ENCODE peak calls at places on chromosomes 11 and 22, in nine cellular contexts. A is IMR-90, F is ovary, N is fibroblast of pulmonary artery, V is sigmoid colon, J is fibroblast of lung, W is cardiac fibroblast, D is lower leg skin, Z is AG04450. O is an unnamed sample.

GRCh38 chr11:65887026-65887722 is 1.1 kb downstream of the FIBP start:
- DNase-seq in A (no peak), F (peak; percentile 61), N (no peak), V (no peak), J (no peak), W (no peak), D (no peak), Z (no peak), O (no peak)

GRCh38 chr11:120972621-120973020 is 51.3 kb upstream of the TBCEL start:
- DNase-seq in A (no peak), F (no peak), N (no peak), V (no peak), J (no peak), W (no peak), D (no peak), Z (no peak), O (no peak)

GRCh38 chr22:19610518-19611253 is 86.5 kb upstream of the CLDN5 start:
- DNase-seq in A (no peak), F (no peak), N (no peak), V (no peak), J (no peak), W (no peak), D (no peak), Z (no peak), O (no peak)

GRCh38 chr22:20630873-20631617 is 123.6 kb downstream of the MED15 start:
- DNase-seq in A (no peak), F (no peak), N (no peak), V (no peak), J (no peak), W (no peak), D (no peak), Z (no peak), O (no peak)

GRCh38 chr11:22491826-22492225 is 133.8 kb downstream of the FANCF start:
- DNase-seq in A (peak; percentile 4), F (no peak), N (no peak), V (no peak), J (peak; percentile 81), W (no peak), D (peak; percentile 77), Z (no peak), O (peak; percentile 69)

GRCh38 chr11:73188301-73188700 is 29.8 kb upstream of the P2RY2 start:
- DNase-seq in A (no peak), F (no peak), N (no peak), V (no peak), J (no peak), W (no peak), D (peak; percentile 77), Z (no peak), O (no peak)

GRCh38 chr11:114059278-114059983 is at the start of gene ZBTB16:
- DNase-seq in A (no peak), F (peak; percentile 91), N (peak; percentile 93), V (peak; percentile 98), J (no peak), W (peak; percentile 83), D (peak; percentile 98), Z (no peak), O (peak; percentile 90)

GRCh38 chr11:93969925-93970922 is 50.9 kb upstream of the HEPHL1 start:
- DNase-seq in A (no peak), F (no peak), N (no peak), V (no peak), J (no peak), W (no peak), D (no peak), Z (no peak), O (no peak)

GRCh38 chr11:43923327-43924111 is 18.9 kb upstream of the C11orf96 start:
- DNase-seq in A (peak; percentile 92), F (no peak), N (peak; percentile 79), V (peak; percentile 88), J (peak; percentile 68), W (peak; percentile 77), D (no peak), Z (peak; percentile 79), O (peak; percentile 50)

GRCh38 chr11:43922974-43923326 is 19.5 kb upstream of the C11orf96 start:
- DNase-seq in A (no peak), F (no peak), N (no peak), V (no peak), J (no peak), W (no peak), D (no peak), Z (no peak), O (no peak)

GRCh38 chr11:43925063-43925931 is 17.1 kb upstream of the C11orf96 start:
- DNase-seq in A (peak; percentile 34), F (no peak), N (no peak), V (no peak), J (peak; percentile 6), W (no peak), D (no peak), Z (no peak), O (peak; percentile 51)

GRCh38 chr11:43925932-43926505 is 16.4 kb upstream of the C11orf96 start:
- DNase-seq in A (no peak), F (no peak), N (no peak), V (no peak), J (no peak), W (no peak), D (no peak), Z (no peak), O (peak; percentile 63)

DNA sequence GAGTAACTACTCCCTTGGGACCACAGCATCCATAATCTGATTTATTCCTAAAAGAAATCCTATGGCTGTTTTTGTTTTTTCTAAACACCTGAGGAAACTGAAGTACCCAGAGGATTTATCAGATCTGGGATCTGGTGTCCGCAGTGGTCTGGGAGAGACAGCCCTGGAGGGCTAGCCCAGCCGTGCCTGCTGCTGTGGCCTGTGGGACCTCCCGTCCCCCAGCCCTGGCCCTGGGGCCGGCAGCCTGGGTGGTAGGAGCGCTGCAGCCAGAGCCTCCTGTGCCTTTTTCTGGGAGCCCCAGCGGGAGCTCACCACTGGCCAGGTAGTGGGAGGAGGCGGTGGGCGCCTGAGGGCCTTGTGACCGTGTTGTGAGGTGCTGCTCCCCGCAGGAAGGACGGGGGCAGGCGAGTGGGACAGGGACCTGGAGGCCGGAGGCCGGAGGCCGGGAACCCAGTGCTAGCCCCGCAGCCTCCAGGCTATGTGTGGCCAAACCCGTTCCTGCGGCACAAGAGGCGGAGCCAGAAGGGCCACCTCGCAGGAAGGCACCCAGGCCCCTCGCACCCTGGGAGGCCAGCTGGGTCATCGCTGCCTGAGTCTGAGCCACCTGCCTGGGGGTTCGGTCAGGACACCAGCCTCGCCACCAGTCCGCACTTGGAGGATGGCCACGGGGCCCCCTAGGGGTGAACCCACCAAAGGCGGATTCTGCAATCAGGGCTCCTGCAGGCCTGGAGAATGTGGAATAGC is 18.2 kb upstream of the C11orf96 start:
- DNase-seq in A (no peak), F (no peak), N (no peak), V (no peak), J (no peak), W (no peak), D (no peak), Z (no peak), O (no peak)
- TF ChIP-seq CTCF in A (no peak), F (no peak), N (no peak), V (no peak), J (peak; percentile 15), W (peak; percentile 4), D (no peak), Z (peak; percentile 17), O (peak; percentile 28)

GRCh38 chr22:37046589-37046988 is 5.0 kb upstream of the KCTD17 start:
- DNase-seq in A (no peak), F (no peak), N (no peak), V (no peak), J (no peak), W (no peak), D (no peak), Z (no peak), O (no peak)

GRCh38 chr22:37044634-37045625 is 6.6 kb upstream of the KCTD17 start:
- DNase-seq in A (peak; percentile 7), F (no peak), N (no peak), V (no peak), J (no peak), W (no peak), D (no peak), Z (no peak), O (no peak)

GRCh38 chr22:37048133-37048532 is 3.4 kb upstream of the KCTD17 start:
- DNase-seq in A (peak; percentile 31), F (no peak), N (no peak), V (no peak), J (peak; percentile 17), W (no peak), D (no peak), Z (no peak), O (no peak)

GRCh38 chr22:37043828-37044538 is 7.6 kb upstream of the KCTD17 start:
- DNase-seq in A (peak; percentile 28), F (no peak), N (peak; percentile 63), V (no peak), J (peak; percentile 45), W (peak; percentile 61), D (no peak), Z (no peak), O (peak; percentile 50)

DNA sequence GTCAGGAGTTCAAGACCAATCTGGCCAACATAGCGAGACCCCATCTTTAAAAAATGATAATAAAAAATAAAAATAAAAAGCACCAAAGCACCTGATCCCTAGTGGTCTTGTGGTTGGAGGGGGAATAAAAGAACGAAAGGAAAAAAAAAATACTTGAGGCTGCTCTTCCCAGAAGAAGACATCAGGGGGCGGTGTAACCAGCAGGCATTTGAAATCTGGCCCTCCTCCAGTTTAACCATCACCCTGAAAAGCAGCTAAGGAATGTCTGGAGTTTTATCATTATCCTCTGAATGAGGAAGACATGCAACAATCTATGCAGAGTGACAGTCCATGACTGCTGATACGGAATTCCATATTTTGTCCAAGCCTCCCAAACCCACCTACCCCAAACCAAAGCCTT is 5.6 kb upstream of the KCTD17 start:
- DNase-seq in A (peak; percentile 62), F (no peak), N (peak; percentile 65), V (no peak), J (peak; percentile 53), W (peak; percentile 66), D (no peak), Z (peak; percentile 30), O (no peak)
- TF ChIP-seq CTCF in A (peak; percentile 75), F (no peak), N (peak; percentile 69), V (no peak), J (peak; percentile 64), W (peak; percentile 80), D (no peak), Z (peak; percentile 72), O (peak; percentile 68)

GRCh38 chr11:47848636-47849155 is 546 bp upstream of the NUP160 start:
- DNase-seq in A (no peak), F (no peak), N (no peak), V (no peak), J (no peak), W (no peak), D (no peak), Z (no peak), O (no peak)
- TF ChIP-seq CTCF in A (no peak), F (no peak), N (no peak), V (no peak), J (no peak), W (no peak), D (no peak), Z (no peak), O (no peak)

DNA sequence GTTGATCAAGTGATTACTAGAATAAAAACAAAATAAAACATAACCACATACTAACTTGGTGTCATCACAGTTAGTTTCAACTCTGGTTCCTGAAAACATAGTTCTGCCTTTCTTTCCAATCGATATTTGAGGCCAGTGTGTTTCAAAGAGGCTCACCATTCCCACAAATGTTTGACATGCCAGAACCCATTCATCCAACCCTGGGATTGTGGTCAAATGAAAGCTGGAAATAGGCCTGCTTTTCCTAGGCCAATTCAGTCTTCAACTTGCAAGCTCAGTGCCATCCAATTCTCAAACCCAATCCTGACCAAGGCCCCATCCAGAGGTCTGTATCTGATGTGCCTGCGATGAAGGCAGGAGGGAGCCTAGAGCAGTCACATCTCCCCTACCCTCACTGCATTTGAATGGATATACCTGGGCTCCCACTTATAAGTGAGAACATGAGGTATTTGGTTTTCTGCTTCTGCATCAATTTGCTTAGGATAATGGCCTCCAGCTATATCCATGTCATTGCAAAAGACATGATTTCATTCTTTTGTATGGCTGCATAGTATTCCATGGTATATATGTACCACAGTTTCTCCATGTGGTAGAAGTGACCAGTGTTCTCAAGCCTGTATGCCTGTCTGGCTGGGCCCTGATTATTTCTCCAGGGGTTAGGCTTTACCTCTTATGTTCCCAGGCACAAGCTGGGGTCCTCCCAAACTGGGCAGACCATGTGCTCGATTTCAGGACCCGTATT is 143.2 kb downstream of the SWAP70 start:
- DNase-seq in A (no peak), F (no peak), N (no peak), V (no peak), J (no peak), W (no peak), D (no peak), Z (no peak), O (no peak)
- TF ChIP-seq CTCF in A (no peak), F (no peak), N (no peak), V (no peak), J (no peak), W (no peak), D (no peak), Z (no peak), O (no peak)

O was measured in glutamatergic neuron.